ENCODE peak calls at places on chromosomes 3 and 15, in six cellular contexts. R is amygdala; D is heart left ventricle; J is activated gamma-delta T cell treated with Interleukin-2 at 50 U/mL for 16 hours; K is activated naive CD4-positive, alpha-beta T cell; G is GM20000. C is an unnamed sample.

GRCh38 chr15:60982249-60982932 is 246.7 kb downstream of the RORA start:
- DNase-seq in R (no peak), D (no peak), J (no peak), K (no peak), G (no peak), C (no peak)

GRCh38 chr3:125022186-125022585 is 33.6 kb downstream of the HEG1 start:
- DNase-seq in R (no peak), D (no peak), J (no peak), K (no peak), G (no peak), C (no peak)

GRCh38 chr3:187979543-187979942 is 174.4 kb upstream of the LPP start:
- DNase-seq in R (no peak), D (no peak), J (no peak), K (no peak), G (no peak), C (no peak)

GRCh38 chr3:63135362-63135761 is 142.7 kb upstream of the SYNPR start:
- DNase-seq in R (no peak), D (no peak), J (no peak), K (no peak), G (no peak), C (no peak)

GRCh38 chr15:98654790-98655360 is 6.5 kb downstream of the IGF1R start:
- DNase-seq in R (no peak), D (no peak), J (no peak), K (no peak), G (no peak), C (no peak)

GRCh38 chr3:30934208-30934550 is 39.7 kb upstream of the GADL1 start:
- DNase-seq in R (no peak), D (no peak), J (no peak), K (no peak), G (peak), C (no peak)

GRCh38 chr15:51223771-51224229 is 114.6 kb downstream of the CYP19A1 start:
- DNase-seq in R (no peak), D (no peak), J (no peak), K (no peak), G (no peak), C (no peak)

GRCh38 chr3:11832964-11833621 is 13.6 kb downstream of the TAMM41 start:
- DNase-seq in R (no peak), D (peak), J (no peak), K (no peak), G (no peak), C (no peak)

GRCh38 chr3:29345923-29346322 is 65.1 kb downstream of the RBMS3 start:
- DNase-seq in R (no peak), D (no peak), J (no peak), K (no peak), G (no peak), C (no peak)

GRCh38 chr3:39000008-39000450 is 51.7 kb downstream of the SCN11A start:
- DNase-seq in R (no peak), D (no peak), J (no peak), K (no peak), G (peak), C (no peak)

GRCh38 chr15:55530861-55531313 is 22.9 kb upstream of the DNAAF4 start:
- DNase-seq in R (no peak), D (no peak), J (no peak), K (no peak), G (no peak), C (no peak)

GRCh38 chr3:46574263-46574662 is 8.2 kb upstream of the LRRC2 start:
- DNase-seq in R (no peak), D (no peak), J (no peak), K (no peak), G (no peak), C (no peak)

GRCh38 chr3:69541059-69541471 is 155.2 kb upstream of the FRMD4B start:
- DNase-seq in R (no peak), D (no peak), J (no peak), K (no peak), G (no peak), C (no peak)

GRCh38 chr3:194711913-194712312 is 26.2 kb downstream of the FAM43A start:
- DNase-seq in R (no peak), D (peak), J (no peak), K (no peak), G (no peak), C (no peak)

GRCh38 chr3:150868282-150868681 is 37.0 kb downstream of the MINDY4B start:
- DNase-seq in R (no peak), D (no peak), J (no peak), K (no peak), G (no peak), C (no peak)

GRCh38 chr3:73683706-73684105 is 59.0 kb upstream of the PDZRN3 start:
- DNase-seq in R (no peak), D (no peak), J (no peak), K (no peak), G (no peak), C (no peak)

GRCh38 chr3:72271215-72271614 is 486.3 kb upstream of the PROK2 start:
- DNase-seq in R (no peak), D (peak), J (no peak), K (no peak), G (no peak), C (no peak)

GRCh38 chr3:48678056-48678455 is 7.7 kb downstream of the NCKIPSD start:
- DNase-seq in R (no peak), D (no peak), J (no peak), K (no peak), G (no peak), C (no peak)

GRCh38 chr15:76930831-76931396 is 635 bp upstream of the RCN2 start:
- DNase-seq in R (no peak), D (no peak), J (no peak), K (no peak), G (no peak), C (no peak)

GRCh38 chr3:20391628-20392027 is 205.6 kb upstream of the SGO1 start:
- DNase-seq in R (no peak), D (no peak), J (no peak), K (no peak), G (no peak), C (no peak)

GRCh38 chr3:64355473-64355872 is 130.2 kb upstream of the PRICKLE2 start:
- DNase-seq in R (no peak), D (peak), J (no peak), K (no peak), G (no peak), C (no peak)

GRCh38 chr3:133932009-133932408 is 36.3 kb upstream of the RAB6B start:
- DNase-seq in R (no peak), D (no peak), J (no peak), K (no peak), G (no peak), C (no peak)

GRCh38 chr15:90114451-90114901 is 12.2 kb upstream of the IDH2 start:
- DNase-seq in R (no peak), D (no peak), J (no peak), K (no peak), G (no peak), C (no peak)

GRCh38 chr3:21417991-21418390 is 333.0 kb downstream of the ZNF385D start:
- DNase-seq in R (no peak), D (no peak), J (no peak), K (no peak), G (no peak), C (no peak)

GRCh38 chr15:97729270-97729669 is 231.2 kb upstream of the ARRDC4 start:
- DNase-seq in R (no peak), D (no peak), J (no peak), K (no peak), G (no peak), C (no peak)